ENCODE peak calls at places on chromosomes 3 and 15, in five cellular contexts. K, C, Z, U and X are unnamed samples.

GRCh38 chr15:58182460-58183163 is 44.4 kb downstream of the AQP9 start:
- DNase-seq in K (peak), C (peak), Z (peak), U (no peak), X (peak)

GRCh38 chr15:89059006-89059405 is 29.2 kb upstream of the ABHD2 start:
- DNase-seq in K (no peak), C (no peak), Z (no peak), U (no peak), X (no peak)

GRCh38 chr3:128616516-128617269 is 33.9 kb downstream of the RPN1 start:
- DNase-seq in K (no peak), C (no peak), Z (no peak), U (no peak), X (no peak)

GRCh38 chr3:153130312-153130977 is 31.6 kb upstream of the RAP2B start:
- DNase-seq in K (peak), C (peak), Z (peak), U (no peak), X (no peak)

GRCh38 chr15:25394893-25395292 is 43.9 kb downstream of the UBE3A start:
- DNase-seq in K (no peak), C (no peak), Z (no peak), U (no peak), X (no peak)

GRCh38 chr3:39467394-39468107 is at the start of gene MOBP:
- DNase-seq in K (no peak), C (no peak), Z (no peak), U (no peak), X (no peak)

GRCh38 chr3:64120876-64121275 is 97.6 kb upstream of the PSMD6 start:
- DNase-seq in K (no peak), C (no peak), Z (no peak), U (no peak), X (no peak)

GRCh38 chr3:138940446-138940845 is 6.5 kb downstream of the FOXL2 start:
- DNase-seq in K (no peak), C (no peak), Z (no peak), U (no peak), X (no peak)

GRCh38 chr3:4571690-4572334 is 78.7 kb downstream of the ITPR1 start:
- DNase-seq in K (no peak), C (no peak), Z (peak), U (no peak), X (no peak)

GRCh38 chr3:102053375-102053989 is 204.2 kb downstream of the NFKBIZ start:
- DNase-seq in K (peak), C (peak), Z (peak), U (no peak), X (peak)

GRCh38 chr3:31978553-31978952 is 2.5 kb downstream of the OSBPL10 start:
- DNase-seq in K (no peak), C (no peak), Z (no peak), U (no peak), X (no peak)

GRCh38 chr3:182729903-182730674 is 63.2 kb upstream of the ATP11B start:
- DNase-seq in K (no peak), C (peak), Z (no peak), U (no peak), X (peak)

GRCh38 chr3:46662771-46663551 is 30.5 kb downstream of the ALS2CL start:
- DNase-seq in K (peak), C (no peak), Z (peak), U (no peak), X (no peak)

GRCh38 chr3:60417590-60417989 is 833.7 kb downstream of the FHIT start:
- DNase-seq in K (no peak), C (no peak), Z (no peak), U (no peak), X (no peak)

GRCh38 chr3:194327414-194328079 is 23.6 kb downstream of the CPN2 start:
- DNase-seq in K (peak), C (no peak), Z (no peak), U (no peak), X (no peak)

GRCh38 chr3:48411606-48412374 is 18.1 kb downstream of the PLXNB1 start:
- DNase-seq in K (no peak), C (no peak), Z (no peak), U (no peak), X (no peak)

DNA sequence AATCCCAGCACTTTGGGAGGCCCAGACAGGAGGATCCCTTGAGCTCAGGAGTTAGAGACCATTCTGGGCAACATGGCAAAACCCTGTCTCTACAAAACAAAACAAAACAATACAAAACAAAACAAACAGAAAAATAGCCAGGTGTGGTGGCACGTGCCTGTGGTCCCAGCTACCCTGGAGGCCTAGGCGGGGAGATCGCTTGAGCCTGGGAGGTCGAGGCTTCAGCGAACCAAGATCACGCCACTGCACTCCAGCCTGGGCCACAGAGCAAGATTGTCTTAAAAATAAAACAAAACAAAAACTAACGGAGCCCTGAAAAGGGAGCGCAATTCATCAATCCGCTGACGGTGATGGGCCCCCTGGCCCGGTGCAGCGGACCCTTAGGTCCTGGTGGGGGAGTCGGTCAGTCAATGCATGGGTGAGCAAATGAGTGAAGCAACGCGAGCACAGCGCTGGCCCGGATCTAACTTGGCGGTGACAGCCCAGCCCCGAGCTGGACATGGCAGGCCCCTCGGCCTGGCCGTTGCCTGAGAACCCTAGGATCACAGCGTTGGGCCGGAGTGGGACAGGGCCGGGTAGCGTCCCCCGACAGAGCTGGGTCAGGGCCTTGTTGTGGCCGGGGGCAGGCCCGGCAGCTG is 52.4 kb upstream of the BLM start:
- DNase-seq in K (peak), C (no peak), Z (peak), U (peak), X (no peak)
- TF ChIP-seq CTCF in K (no peak), C (no peak), Z (no peak), U (no peak), X (no peak)

DNA sequence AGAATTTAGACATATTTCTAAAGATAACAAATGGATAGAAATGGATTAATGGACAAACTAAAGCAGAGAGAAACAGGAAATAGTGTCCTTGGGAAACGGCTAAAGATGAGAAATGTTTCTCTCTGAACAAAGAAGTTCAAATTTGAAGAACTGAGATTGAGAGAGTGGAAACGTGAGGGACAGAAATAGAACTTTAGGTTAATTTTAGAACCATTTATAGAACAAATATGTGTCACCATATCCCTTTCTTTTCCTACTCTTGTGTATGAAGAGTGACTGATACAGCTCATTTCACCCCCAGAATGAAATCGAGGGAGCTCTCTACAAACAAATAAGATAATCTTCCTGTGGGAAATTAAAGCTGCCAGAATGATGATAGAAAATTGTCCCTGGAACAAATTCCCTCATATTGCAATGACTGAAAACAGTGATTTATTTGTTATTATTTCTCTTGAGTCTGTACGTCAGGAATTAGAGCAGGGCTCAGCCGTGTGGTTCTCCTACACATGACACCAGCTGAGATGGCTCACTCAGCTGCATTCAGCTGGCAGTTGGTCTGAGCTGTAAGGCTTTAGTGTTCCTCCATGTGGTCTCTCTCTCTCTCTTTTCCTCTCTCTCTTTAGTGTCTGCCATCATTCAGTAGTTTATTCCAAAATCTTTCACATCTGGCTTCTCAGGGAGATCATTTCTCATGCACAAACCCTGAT is 46.6 kb upstream of the ARPP21 start:
- DNase-seq in K (no peak), C (no peak), Z (no peak), U (no peak), X (no peak)
- TF ChIP-seq CTCF in K (no peak), C (no peak), Z (no peak), U (no peak), X (no peak)

DNA sequence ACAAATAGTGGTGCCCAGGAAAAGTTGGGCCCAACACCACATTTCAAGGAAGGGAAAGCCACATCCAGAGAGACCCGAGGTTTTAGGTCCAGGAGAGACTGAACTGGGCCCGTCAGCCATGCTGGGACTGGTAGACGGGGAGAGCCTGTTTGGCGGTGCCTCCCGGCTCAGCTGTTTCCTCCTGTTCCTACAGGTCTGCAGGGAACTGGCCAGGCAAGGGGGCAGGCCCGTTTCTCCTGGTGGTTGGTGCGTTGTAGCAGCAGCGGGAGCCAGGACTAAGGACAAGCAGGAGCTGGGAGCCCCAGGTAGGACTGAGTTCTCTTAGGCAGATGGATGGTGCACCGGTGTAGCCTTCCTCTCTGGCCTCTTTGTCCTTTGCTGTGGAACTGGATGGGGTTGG is 3.9 kb downstream of the PRKCD start:
- DNase-seq in K (no peak), C (no peak), Z (no peak), U (no peak), X (no peak)
- TF ChIP-seq CTCF in K (no peak), C (no peak), Z (no peak), U (no peak), X (no peak)

DNA sequence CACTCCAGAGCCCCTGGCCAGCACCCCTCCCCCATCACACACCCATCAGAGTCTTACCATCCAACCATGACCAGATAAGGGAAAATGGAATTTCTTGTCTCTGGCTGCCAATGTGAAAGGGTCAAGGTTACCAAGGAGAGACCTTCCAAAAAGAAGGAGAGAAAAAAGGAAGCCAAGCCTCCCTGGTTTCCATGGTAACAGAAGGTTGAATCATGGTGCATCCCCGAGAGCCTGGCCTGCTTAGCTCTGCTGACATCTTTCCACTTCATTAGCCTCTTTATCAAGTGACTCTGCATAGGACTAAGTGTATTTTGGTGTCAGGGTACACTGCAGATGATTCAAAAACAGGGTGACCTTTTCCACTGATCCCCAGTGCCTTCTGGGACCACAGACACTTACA is 225.8 kb upstream of the PPP2R3A start:
- DNase-seq in K (no peak), C (no peak), Z (no peak), U (no peak), X (no peak)
- TF ChIP-seq CTCF in K (no peak), C (no peak), Z (no peak), U (no peak), X (no peak)

GRCh38 chr15:68620721-68621528 is 42.1 kb downstream of the CORO2B start:
- DNase-seq in K (peak), C (no peak), Z (peak), U (peak), X (no peak)
- TF ChIP-seq CTCF in K (no peak), C (no peak), Z (no peak), U (no peak), X (no peak)

DNA sequence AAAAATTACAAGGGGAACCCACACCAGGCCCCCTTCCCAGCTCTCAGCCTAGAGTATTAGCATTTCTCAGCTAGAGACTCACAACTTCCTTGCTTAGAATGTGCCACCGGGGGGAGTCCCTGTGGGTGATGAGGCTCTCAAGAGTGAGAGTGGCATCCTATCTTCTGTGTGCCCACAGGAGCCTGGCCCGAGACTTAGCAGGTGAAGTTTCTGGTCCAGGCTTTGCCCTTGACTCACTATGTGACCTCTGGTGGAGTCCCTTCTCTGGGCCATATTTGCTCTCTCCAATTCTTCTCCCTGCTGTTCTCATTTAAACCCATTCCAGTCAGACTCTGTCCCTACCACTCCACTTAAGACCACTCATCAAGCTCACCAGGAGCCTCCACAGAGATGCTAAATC is 18.1 kb downstream of the CLK3 start:
- DNase-seq in K (no peak), C (no peak), Z (no peak), U (no peak), X (peak)
- TF ChIP-seq CTCF in K (no peak), C (peak), Z (no peak), U (no peak), X (no peak)

DNA sequence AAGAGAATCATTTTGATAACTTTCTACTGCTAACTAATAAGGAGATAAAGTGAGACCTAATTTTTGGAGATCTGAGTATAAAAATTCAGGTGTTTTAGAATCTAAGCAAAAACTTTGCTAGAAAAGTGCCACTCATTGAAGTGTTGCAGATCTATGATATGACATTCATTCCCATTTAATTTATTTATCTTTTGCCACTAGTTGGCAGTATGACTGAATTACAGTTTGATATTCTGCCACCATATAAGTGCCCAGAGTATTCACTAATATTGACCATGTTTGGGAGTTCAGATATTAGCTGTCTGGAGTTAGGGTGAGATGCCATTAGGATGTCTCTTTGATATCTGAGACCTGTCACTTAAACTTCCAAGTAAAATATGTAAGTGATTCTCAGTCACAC is 251.3 kb upstream of the GBE1 start:
- DNase-seq in K (no peak), C (no peak), Z (peak), U (no peak), X (no peak)
- TF ChIP-seq CTCF in K (peak), C (no peak), Z (peak), U (no peak), X (no peak)

DNA sequence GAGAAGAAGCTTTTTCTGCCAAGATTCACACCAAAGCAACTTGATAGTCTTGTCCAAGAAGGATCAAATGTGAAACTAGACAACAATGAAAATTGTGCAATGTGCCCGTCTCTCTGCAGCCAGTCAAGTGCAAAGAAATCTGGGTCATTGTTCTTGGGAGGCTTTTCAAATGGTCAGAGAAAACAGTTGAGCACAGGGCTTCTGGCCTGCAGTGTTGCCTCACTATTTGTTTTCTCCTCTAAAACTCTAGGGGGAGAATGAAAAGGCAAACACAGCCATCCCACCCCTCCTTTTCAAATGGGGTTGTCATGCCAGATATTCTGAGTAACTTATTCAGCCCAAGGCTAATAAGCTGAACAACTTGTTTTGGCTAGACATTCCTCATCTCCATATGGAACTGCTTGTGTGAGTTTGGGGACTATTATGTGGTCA is 417.6 kb upstream of the CDIN1 start:
- DNase-seq in K (no peak), C (no peak), Z (peak), U (no peak), X (no peak)
- TF ChIP-seq CTCF in K (no peak), C (no peak), Z (no peak), U (no peak), X (no peak)